ENCODE peak calls at places on chromosomes 11 and 22, in five cellular contexts. N is stomach, U is K562, A is upper lobe of left lung, Q is sigmoid colon. T is an unnamed sample.

GRCh38 chr11:76415073-76415472 is 29.7 kb upstream of the EMSY start:
- DNase-seq in U (no peak), A (no peak), Q (no peak), N (no peak), T (no peak)

GRCh38 chr11:48093795-48094642 is 113.7 kb downstream of the PTPRJ start:
- DNase-seq in A (no peak), Q (no peak), N (no peak), U (no peak), T (peak; percentile 68)

GRCh38 chr11:61480936-61481335 is 27.6 kb upstream of the LRRC10B start:
- DNase-seq in U (no peak), A (no peak), Q (no peak), N (no peak), T (no peak)

GRCh38 chr22:32617271-32617670 is 142.7 kb downstream of the FBXO7 start:
- DNase-seq in U (no peak), A (no peak), N (no peak), Q (no peak), T (no peak)

GRCh38 chr11:34749666-34750659 is 129.1 kb downstream of the EHF start:
- DNase-seq in A (peak; percentile 87), N (peak; percentile 94), Q (peak; percentile 72), U (no peak), T (peak; percentile 92)

GRCh38 chr11:2399488-2400068 is 972 bp upstream of the TSSC4 start:
- DNase-seq in Q (no peak), U (no peak), N (peak; percentile 37), A (no peak), T (no peak)

GRCh38 chr22:49849161-49850020 is 4.3 kb upstream of the ZBED4 start:
- DNase-seq in N (no peak), Q (no peak), U (no peak), A (no peak), T (no peak)

GRCh38 chr11:119029340-119030028 is 1.2 kb downstream of the SLC37A4 start:
- DNase-seq in Q (peak; percentile 63), A (no peak), U (peak; percentile 44), N (peak; percentile 78), T (no peak)

GRCh38 chr11:130388607-130389205 is 39.7 kb downstream of the ADAMTS8 start:
- DNase-seq in U (no peak), A (no peak), N (no peak), Q (no peak), T (no peak)

GRCh38 chr11:134034496-134035381 is 34.1 kb upstream of the JAM3 start:
- DNase-seq in Q (no peak), U (no peak), A (no peak), N (peak; percentile 84), T (no peak)

GRCh38 chr11:67293090-67293489 is 4.0 kb downstream of the ANKRD13D start:
- DNase-seq in U (no peak), Q (no peak), N (no peak), A (no peak), T (no peak)

GRCh38 chr22:26239561-26239960 is 70.3 kb downstream of the SEZ6L start:
- DNase-seq in A (no peak), U (peak; percentile 7), N (no peak), Q (no peak), T (no peak)

GRCh38 chr22:46501701-46502100 is 35.7 kb downstream of the CELSR1 start:
- DNase-seq in U (no peak), Q (no peak), N (no peak), A (no peak), T (no peak)

GRCh38 chr22:40531951-40532900 is 104.3 kb downstream of the MRTFA start:
- DNase-seq in N (no peak), A (no peak), Q (no peak), U (no peak), T (no peak)

GRCh38 chr22:21981874-21982273 is 713 bp downstream of the TOP3B start:
- DNase-seq in N (no peak), A (no peak), Q (no peak), U (peak; percentile 77), T (no peak)

GRCh38 chr11:64170419-64170818 is 4.5 kb upstream of the MACROD1 start:
- DNase-seq in A (no peak), U (no peak), N (no peak), Q (no peak), T (no peak)

GRCh38 chr11:2916892-2917645 is 12.2 kb downstream of the PHLDA2 start:
- DNase-seq in N (no peak), Q (no peak), A (no peak), U (no peak), T (no peak)

GRCh38 chr11:101566626-101567025 is 17.2 kb downstream of the TRPC6 start:
- DNase-seq in A (no peak), Q (no peak), U (no peak), N (no peak), T (no peak)

GRCh38 chr11:101563166-101563565 is 20.6 kb downstream of the TRPC6 start:
- DNase-seq in N (no peak), A (no peak), U (no peak), Q (no peak), T (no peak)

GRCh38 chr11:101567086-101567485 is 16.7 kb downstream of the TRPC6 start:
- DNase-seq in U (no peak), A (no peak), Q (no peak), N (no peak), T (no peak)
- TF ChIP-seq CTCF in U (no peak), A (no peak), Q (no peak), N (no peak), T (no peak)

GRCh38 chr11:60119708-60120107 is 31.2 kb downstream of the MS4A2 start:
- DNase-seq in U (no peak), N (no peak), Q (no peak), A (no peak), T (no peak)
- TF ChIP-seq POLR2AphosphoS5 in U (no peak), N (no peak), Q (no peak), A (no peak), T (no peak)

GRCh38 chr11:101864098-101864497 is 50.7 kb upstream of the CEP126 start:
- DNase-seq in Q (no peak), U (no peak), N (no peak), A (no peak), T (no peak)

GRCh38 chr11:101866619-101867491 is 48.0 kb upstream of the CEP126 start:
- DNase-seq in U (no peak), A (no peak), N (no peak), Q (no peak), T (no peak)

GRCh38 chr11:101863361-101863760 is 51.4 kb upstream of the CEP126 start:
- DNase-seq in Q (no peak), N (no peak), A (no peak), U (no peak), T (no peak)

GRCh38 chr11:101860694-101861371 is 54.0 kb upstream of the CEP126 start:
- DNase-seq in U (peak; percentile 10), N (peak; percentile 38), A (peak; percentile 47), Q (no peak), T (no peak)

DNA sequence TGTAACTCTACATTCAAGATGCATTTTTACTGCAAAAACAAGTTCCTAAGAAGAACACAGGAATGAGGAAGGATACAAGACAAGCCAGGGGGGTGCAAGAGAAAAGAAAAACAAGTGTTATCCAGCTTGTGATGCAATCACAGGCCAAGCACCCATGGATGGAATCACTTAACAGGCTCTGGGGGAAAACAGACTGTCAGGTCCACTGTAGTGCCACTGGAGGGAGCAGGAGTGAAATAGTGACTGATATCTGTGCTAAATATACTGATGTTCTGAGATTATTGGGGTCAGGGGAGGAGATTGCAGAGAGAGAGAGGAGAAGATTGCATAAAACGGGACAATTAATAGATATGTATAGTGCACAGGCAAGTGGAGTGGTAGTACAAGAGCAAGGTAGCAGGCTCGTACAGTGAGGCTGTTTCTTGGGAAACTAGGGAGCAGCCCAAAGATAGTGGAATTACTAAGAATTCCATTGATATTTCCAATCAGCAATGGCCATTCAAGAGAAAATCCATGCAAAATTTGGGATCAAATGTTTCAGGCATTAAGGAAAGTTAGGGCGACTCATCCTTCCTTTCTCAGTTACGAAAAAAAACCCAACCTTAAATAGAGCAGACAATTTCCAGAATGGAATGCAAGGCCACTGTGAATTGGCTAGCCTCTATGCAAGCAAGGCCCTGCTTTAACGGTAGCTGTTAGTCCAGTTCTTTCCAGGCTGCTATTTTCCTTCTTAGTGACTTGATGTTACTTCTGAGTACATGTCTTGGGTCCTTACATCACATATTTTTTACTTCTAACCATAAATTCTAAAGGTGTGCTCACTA is 52.2 kb upstream of the CEP126 start:
- DNase-seq in U (no peak), A (peak; percentile 38), Q (no peak), N (no peak), T (no peak)
- TF ChIP-seq CTCF in U (no peak), A (no peak), Q (no peak), N (peak; percentile 10), T (peak; percentile 49)

GRCh38 chr11:612201-612960 is 3.4 kb downstream of the IRF7 start:
- DNase-seq in A (no peak), N (peak; percentile 76), U (no peak), Q (no peak), T (no peak)

GRCh38 chr11:614583-615452 is 932 bp downstream of the IRF7 start:
- DNase-seq in A (peak; percentile 47), N (peak; percentile 79), Q (peak; percentile 68), U (no peak), T (no peak)

GRCh38 chr11:614091-614582 is 1.6 kb downstream of the IRF7 start:
- DNase-seq in A (no peak), Q (no peak), U (no peak), N (no peak), T (no peak)

GRCh38 chr11:612961-613300 is 2.8 kb downstream of the IRF7 start:
- DNase-seq in N (no peak), A (no peak), U (no peak), Q (no peak), T (no peak)

GRCh38 chr11:613369-613968 is 2.3 kb downstream of the IRF7 start:
- DNase-seq in A (peak; percentile 90), U (peak; percentile 92), Q (no peak), N (peak; percentile 86), T (no peak)
- TF ChIP-seq POLR2AphosphoS5 in A (no peak), U (peak; percentile 14), Q (no peak), N (no peak), T (no peak)